ENCODE peak calls at places on chromosome 19, in six cellular contexts. Q is left lung; U is upper lobe of right lung; J is heart right ventricle; Y is aorta; R is CD4-positive, CD25-positive, alpha-beta regulatory T cell. P is an unnamed sample. For H3K9me3, the result is how much of the 10 kb centered on the place peaks cover.

GRCh38 chr19:19651076-19651475 is 7.6 kb upstream of the GMIP start:
- ATAC-seq in Q (no peak), U (no peak), J (peak), Y (no peak), R (no peak), P (no peak)

GRCh38 chr19:33758541-33759013 is 38.1 kb upstream of the KCTD15 start:
- ATAC-seq in Q (peak), U (peak), J (peak), Y (no peak), R (no peak), P (peak)

GRCh38 chr19:31418055-31418454 is 68.8 kb upstream of the TSHZ3 start:
- ATAC-seq in Q (no peak), U (no peak), J (no peak), Y (no peak), R (no peak), P (no peak)

GRCh38 chr19:30097746-30098280 is 155.8 kb downstream of the URI1 start:
- ATAC-seq in Q (no peak), U (no peak), J (no peak), Y (no peak), R (no peak), P (no peak)

GRCh38 chr19:33888665-33889064 is 92.0 kb downstream of the KCTD15 start:
- ATAC-seq in Q (no peak), U (no peak), J (no peak), Y (no peak), R (no peak), P (no peak)

GRCh38 chr19:30802424-30803013 is 430.3 kb downstream of the ZNF536 start:
- ATAC-seq in Q (no peak), U (no peak), J (no peak), Y (no peak), R (no peak), P (no peak)

GRCh38 chr19:18253716-18254115 is 20.5 kb downstream of the IQCN start:
- ATAC-seq in Q (peak), U (peak), J (peak), Y (no peak), R (peak), P (no peak)

GRCh38 chr19:42531313-42531712 is 3.0 kb upstream of the CEACAM1 start:
- ATAC-seq in Q (no peak), U (no peak), J (no peak), Y (no peak), R (no peak), P (no peak)

GRCh38 chr19:42494321-42494720 is 34.0 kb downstream of the CEACAM1 start:
- ATAC-seq in Q (no peak), U (no peak), J (no peak), Y (no peak), R (no peak), P (no peak)

GRCh38 chr19:46192990-46193650 is 36.4 kb upstream of the IGFL1 start:
- ATAC-seq in Q (peak), U (peak), J (no peak), Y (no peak), R (no peak), P (peak)

DNA sequence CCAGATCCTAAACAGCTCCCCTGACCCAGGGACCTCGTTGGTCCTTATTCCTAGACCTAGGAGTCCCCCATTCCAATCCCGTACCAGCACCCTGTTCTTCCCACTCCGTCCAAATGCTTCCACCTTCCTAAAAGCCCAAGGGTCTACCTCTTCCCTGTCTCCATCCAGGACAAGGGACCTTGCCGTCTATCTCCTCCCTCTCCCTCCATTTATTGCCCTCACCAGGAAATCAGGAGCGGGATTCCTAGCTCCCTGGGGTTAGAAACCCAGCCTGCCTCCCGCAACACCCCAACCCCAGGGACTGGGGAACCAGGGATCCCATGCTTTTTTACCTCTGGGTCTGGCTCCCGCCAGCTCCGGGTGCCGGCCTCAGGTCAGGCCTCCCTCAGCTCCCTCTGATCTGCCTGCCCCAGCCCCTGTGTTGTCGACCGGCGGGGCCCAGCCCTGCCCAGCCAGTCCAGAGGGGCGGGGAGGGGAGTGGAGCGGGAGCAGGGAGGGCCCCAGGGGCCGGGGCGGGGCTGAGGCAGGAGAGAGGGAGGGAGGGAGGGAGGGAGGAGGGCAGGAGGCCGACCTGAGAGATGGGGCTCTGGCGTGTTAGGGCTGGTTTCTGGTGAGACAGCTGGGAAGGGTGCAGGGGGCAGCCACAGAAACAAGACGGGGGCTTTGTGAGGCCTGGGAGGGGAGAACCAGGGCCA is at the start of gene B3GNT8:
- ATAC-seq in Q (peak), U (peak), J (peak), Y (peak), R (peak), P (peak)
- H3K27ac ChIP-seq in Q (peak), U (peak), J (peak), Y (no peak), R (peak), P (peak)

GRCh38 chr19:15776991-15777787 is 10.3 kb upstream of the OR10H5 start:
- ATAC-seq in Q (no peak), U (no peak), J (no peak), Y (no peak), R (no peak), P (no peak)
- H3K9me3 ChIP-seq in Q (under half), U (under half), J (under half), Y (under half), R (under half), P (under half)

DNA sequence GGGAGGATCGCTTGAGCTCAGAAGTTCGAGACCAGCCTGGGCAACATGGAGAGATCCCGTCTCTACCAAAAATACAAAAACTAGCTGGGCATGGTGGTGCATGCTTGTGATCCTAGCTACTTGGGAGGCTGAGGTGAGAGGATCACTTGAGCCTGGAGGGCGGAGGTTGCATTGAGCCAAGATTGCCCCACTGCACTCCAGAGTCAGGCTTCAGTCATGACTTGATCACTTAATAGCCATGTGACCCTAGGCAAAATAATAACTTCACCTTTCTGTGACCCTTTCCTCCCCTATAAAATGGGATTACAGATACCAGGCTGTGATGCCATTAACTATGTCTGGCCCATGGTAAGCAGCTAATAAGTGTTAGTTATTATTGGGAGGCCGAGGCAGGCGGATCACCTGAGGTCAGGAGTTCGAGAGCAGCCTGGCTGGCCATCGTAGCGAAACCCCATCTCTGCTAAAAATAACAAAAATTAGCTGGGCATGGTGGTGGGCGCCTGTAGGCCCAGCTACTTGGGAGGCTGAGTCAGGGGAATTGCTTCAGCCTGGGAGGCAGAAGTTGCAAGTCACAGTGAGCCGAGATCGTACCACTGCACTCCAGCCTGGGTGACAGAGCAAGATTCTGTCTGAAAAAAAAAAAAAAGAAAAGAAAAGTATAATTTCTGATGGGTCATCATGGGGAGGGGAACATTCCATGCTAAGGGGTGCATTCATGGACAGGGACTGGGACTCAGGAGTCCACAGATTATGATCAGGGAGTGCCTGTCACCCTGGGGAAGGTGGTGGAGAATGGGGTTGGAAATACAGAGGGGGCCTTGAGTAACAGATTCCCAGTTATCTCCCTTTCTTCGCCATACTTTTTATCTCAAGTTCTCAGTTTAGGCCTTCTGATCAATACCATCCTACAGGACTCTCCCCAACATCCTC is 15.5 kb downstream of the TPM4 start:
- ATAC-seq in Q (no peak), U (no peak), J (no peak), Y (no peak), R (no peak), P (no peak)
- H3K27ac ChIP-seq in Q (no peak), U (peak), J (no peak), Y (no peak), R (no peak), P (peak)

GRCh38 chr19:16034180-16034579 is 42.1 kb upstream of the TPM4 start:
- ATAC-seq in Q (no peak), U (no peak), J (no peak), Y (no peak), R (no peak), P (no peak)
- H3K9me3 ChIP-seq in Q (under half), U (under half), J (under half), Y (under half), R (under half), P (under half)

GRCh38 chr19:3079578-3079977 is 14.6 kb upstream of the GNA11 start:
- ATAC-seq in Q (no peak), U (no peak), J (no peak), Y (no peak), R (no peak), P (no peak)
- H3K27ac ChIP-seq in Q (no peak), U (no peak), J (no peak), Y (no peak), R (no peak), P (no peak)

DNA sequence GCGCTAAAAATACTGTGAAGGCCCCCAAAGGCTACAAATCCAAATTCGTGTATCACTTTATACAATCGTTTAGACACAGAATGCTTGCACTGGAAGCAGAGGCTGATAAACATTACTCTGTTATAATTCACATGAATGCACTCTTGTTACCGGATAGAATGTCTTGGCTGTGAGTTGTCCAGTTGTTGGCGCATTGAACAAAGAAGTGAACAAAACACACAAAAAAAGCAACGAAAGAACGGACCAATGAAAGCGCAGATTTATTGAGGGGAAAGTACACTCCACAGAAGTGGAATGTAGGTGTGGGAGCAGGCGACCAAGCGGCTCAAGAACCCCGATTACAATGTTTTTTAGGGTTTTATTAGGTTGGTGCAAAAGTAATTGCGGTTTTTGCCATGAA is 529 bp upstream of the ZNF418 start:
- ATAC-seq in Q (no peak), U (no peak), J (no peak), Y (no peak), R (no peak), P (no peak)
- H3K9me3 ChIP-seq in Q (half or more), U (under half), J (under half), Y (under half), R (half or more), P (under half)

DNA sequence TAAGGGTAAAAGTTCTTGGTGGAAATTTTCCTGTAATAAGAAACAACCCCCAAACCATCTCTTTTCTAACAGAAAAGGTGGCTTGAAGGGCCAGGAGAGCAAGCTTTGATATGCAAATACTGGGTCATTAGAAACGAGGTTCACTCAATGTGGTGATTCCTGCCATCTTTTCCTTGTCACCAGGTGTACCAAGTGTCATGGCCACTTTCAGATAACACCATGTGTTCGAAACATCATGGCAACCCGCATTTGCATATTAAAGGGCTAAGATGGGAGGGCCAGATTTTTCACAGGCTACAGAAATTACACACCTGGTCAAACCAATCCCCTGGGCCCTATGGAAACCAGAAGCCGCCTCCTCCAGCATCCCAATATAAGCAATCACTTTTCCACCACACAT is 15.3 kb downstream of the LGALS16 start:
- ATAC-seq in Q (no peak), U (no peak), J (no peak), Y (no peak), R (no peak), P (no peak)
- H3K27ac ChIP-seq in Q (no peak), U (no peak), J (no peak), Y (no peak), R (no peak), P (no peak)

GRCh38 chr19:5595745-5596144 is 26.8 kb downstream of the SAFB2 start:
- ATAC-seq in Q (no peak), U (no peak), J (no peak), Y (no peak), R (no peak), P (no peak)
- H3K9me3 ChIP-seq in Q (under half), U (under half), J (under half), Y (under half), R (under half), P (under half)

DNA sequence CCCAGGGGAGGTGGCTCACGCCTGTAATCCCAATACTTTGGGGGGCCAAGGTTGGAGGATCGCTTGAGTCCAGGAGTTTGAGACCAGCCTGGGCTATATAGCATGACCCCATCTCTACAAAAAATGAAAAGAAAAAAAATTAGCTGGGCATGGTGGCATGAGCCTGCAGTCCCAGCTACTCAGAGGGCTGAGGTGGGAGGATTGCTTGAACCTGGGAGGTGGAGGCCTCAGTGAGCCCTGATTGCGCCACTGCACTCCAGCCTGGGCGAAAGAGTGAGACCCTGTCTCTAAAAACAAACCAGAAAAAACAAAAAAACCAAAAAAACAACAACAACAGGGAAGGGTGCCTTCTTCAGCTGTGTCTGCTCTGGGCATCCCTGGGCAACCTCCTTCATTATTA is 499 bp upstream of the MYO1F start:
- ATAC-seq in Q (no peak), U (no peak), J (no peak), Y (no peak), R (no peak), P (no peak)
- H3K27ac ChIP-seq in Q (no peak), U (no peak), J (no peak), Y (no peak), R (peak), P (no peak)

GRCh38 chr19:57437931-57438330 is 2.8 kb downstream of the ZNF749 start:
- ATAC-seq in Q (no peak), U (no peak), J (no peak), Y (no peak), R (no peak), P (no peak)

GRCh38 chr19:57441979-57442752 is 7.0 kb downstream of the ZNF749 start:
- ATAC-seq in Q (no peak), U (no peak), J (no peak), Y (no peak), R (no peak), P (no peak)

GRCh38 chr19:57438925-57439324 is 3.8 kb downstream of the ZNF749 start:
- ATAC-seq in Q (no peak), U (no peak), J (no peak), Y (no peak), R (no peak), P (no peak)

GRCh38 chr19:57443121-57443696 is 8.1 kb downstream of the ZNF749 start:
- ATAC-seq in Q (no peak), U (no peak), J (no peak), Y (no peak), R (no peak), P (no peak)
- H3K9me3 ChIP-seq in Q (half or more), U (under half), J (under half), Y (under half), R (half or more), P (under half)